ENCODE peak calls at places on chromosomes 13 and 19, in six cellular contexts. Y is CD8-positive, alpha-beta T cell; E is stomach; M is kidney epithelial cell; V is pancreas; X is breast epithelium. O is an unnamed sample.

GRCh38 chr13:75326173-75327131 is 155.5 kb downstream of the TBC1D4 start:
- DNase-seq in Y (peak), E (no peak), M (no peak), V (no peak), X (no peak), O (no peak)

GRCh38 chr19:45670670-45671453 is 2.8 kb downstream of the GIPR start:
- DNase-seq in Y (peak), E (peak), M (no peak), V (peak), X (peak), O (no peak)

GRCh38 chr13:20964904-20965303 is 62.4 kb upstream of the XPO4 start:
- DNase-seq in Y (no peak), E (no peak), M (peak), V (no peak), X (no peak), O (peak)

GRCh38 chr19:2423913-2424685 is 3.3 kb downstream of the TIMM13 start:
- DNase-seq in Y (no peak), E (no peak), M (no peak), V (no peak), X (no peak), O (no peak)

GRCh38 chr13:34369925-34370324 is 552.0 kb downstream of the RFC3 start:
- DNase-seq in Y (no peak), E (no peak), M (no peak), V (no peak), X (no peak), O (no peak)

GRCh38 chr13:108980237-108980636 is 350.8 kb downstream of the MYO16 start:
- DNase-seq in Y (no peak), E (no peak), M (no peak), V (no peak), X (no peak), O (no peak)

GRCh38 chr19:30403583-30403982 is 31.4 kb downstream of the ZNF536 start:
- DNase-seq in Y (no peak), E (no peak), M (no peak), V (no peak), X (no peak), O (no peak)

GRCh38 chr19:18839465-18840287 is 7.9 kb downstream of the UPF1 start:
- DNase-seq in Y (no peak), E (peak), M (no peak), V (no peak), X (no peak), O (no peak)

GRCh38 chr13:27967736-27968315 is 1.3 kb downstream of the CDX2 start:
- DNase-seq in Y (no peak), E (peak), M (no peak), V (no peak), X (no peak), O (no peak)

GRCh38 chr19:37855098-37855497 is 51.3 kb downstream of the WDR87 start:
- DNase-seq in Y (peak), E (no peak), M (no peak), V (peak), X (peak), O (no peak)

GRCh38 chr13:93298741-93299140 is 72.1 kb downstream of the GPC6 start:
- DNase-seq in Y (no peak), E (no peak), M (no peak), V (no peak), X (no peak), O (peak)

GRCh38 chr13:45718063-45718462 is 15.9 kb downstream of the CBY2 start:
- DNase-seq in Y (no peak), E (no peak), M (no peak), V (no peak), X (no peak), O (no peak)

GRCh38 chr13:45786293-45786920 is 65.1 kb downstream of the SIAH3 start:
- DNase-seq in Y (no peak), E (peak), M (no peak), V (peak), X (no peak), O (no peak)

GRCh38 chr19:57452307-57452706 is 4.6 kb downstream of the VN1R1 start:
- DNase-seq in Y (no peak), E (no peak), M (no peak), V (no peak), X (no peak), O (no peak)

GRCh38 chr13:28394422-28394821 is 100.5 kb downstream of the FLT1 start:
- DNase-seq in Y (no peak), E (no peak), M (no peak), V (no peak), X (no peak), O (no peak)

GRCh38 chr19:13060233-13060963 is 42.3 kb downstream of the LYL1 start:
- DNase-seq in Y (no peak), E (no peak), M (no peak), V (no peak), X (no peak), O (no peak)

GRCh38 chr19:10226376-10227214 is 4.5 kb downstream of the S1PR2 start:
- DNase-seq in Y (no peak), E (peak), M (no peak), V (peak), X (peak), O (no peak)

GRCh38 chr13:35953537-35954206 is 177.5 kb downstream of the DCLK1 start:
- DNase-seq in Y (no peak), E (peak), M (peak), V (peak), X (no peak), O (peak)

GRCh38 chr19:14089412-14089661 is 1.2 kb downstream of the SAMD1 start:
- DNase-seq in Y (no peak), E (no peak), M (no peak), V (no peak), X (no peak), O (no peak)

GRCh38 chr19:3683405-3683865 is 16.8 kb downstream of the PIP5K1C start:
- DNase-seq in Y (no peak), E (no peak), M (peak), V (no peak), X (no peak), O (no peak)
- H3K4me3 ChIP-seq in Y (no peak), E (no peak), M (no peak), V (no peak), X (no peak), O (no peak)

GRCh38 chr19:729564-730381 is 21.0 kb downstream of the PALM start:
- DNase-seq in Y (no peak), E (no peak), M (no peak), V (no peak), X (no peak), O (no peak)

GRCh38 chr19:728011-728410 is 19.3 kb downstream of the PALM start:
- DNase-seq in Y (no peak), E (no peak), M (no peak), V (no peak), X (no peak), O (no peak)

GRCh38 chr19:730382-730668 is 20.6 kb upstream of the MISP start:
- DNase-seq in Y (no peak), E (no peak), M (no peak), V (no peak), X (no peak), O (no peak)

GRCh38 chr19:732325-733069 is 18.4 kb upstream of the MISP start:
- DNase-seq in Y (no peak), E (no peak), M (no peak), V (no peak), X (no peak), O (no peak)

GRCh38 chr19:731000-731399 is 19.9 kb upstream of the MISP start:
- DNase-seq in Y (no peak), E (no peak), M (no peak), V (no peak), X (no peak), O (no peak)
- H3K4me3 ChIP-seq in Y (no peak), E (no peak), M (no peak), V (no peak), X (no peak), O (no peak)

GRCh38 chr19:55079400-55080038 is 3.9 kb downstream of the EPS8L1 start:
- DNase-seq in Y (no peak), E (no peak), M (no peak), V (peak), X (no peak), O (no peak)
- H3K4me3 ChIP-seq in Y (no peak), E (no peak), M (no peak), V (no peak), X (no peak), O (no peak)

GRCh38 chr13:67351915-67352314 is 121.8 kb upstream of the PCDH9 start:
- DNase-seq in Y (no peak), E (no peak), M (no peak), V (no peak), X (no peak), O (no peak)

GRCh38 chr13:67353031-67353430 is 122.9 kb upstream of the PCDH9 start:
- DNase-seq in Y (no peak), E (no peak), M (no peak), V (no peak), X (no peak), O (no peak)

GRCh38 chr13:67351114-67351513 is 121.0 kb upstream of the PCDH9 start:
- DNase-seq in Y (no peak), E (no peak), M (no peak), V (no peak), X (no peak), O (no peak)

GRCh38 chr13:67353891-67354459 is 123.8 kb upstream of the PCDH9 start:
- DNase-seq in Y (no peak), E (no peak), M (no peak), V (no peak), X (no peak), O (no peak)

DNA sequence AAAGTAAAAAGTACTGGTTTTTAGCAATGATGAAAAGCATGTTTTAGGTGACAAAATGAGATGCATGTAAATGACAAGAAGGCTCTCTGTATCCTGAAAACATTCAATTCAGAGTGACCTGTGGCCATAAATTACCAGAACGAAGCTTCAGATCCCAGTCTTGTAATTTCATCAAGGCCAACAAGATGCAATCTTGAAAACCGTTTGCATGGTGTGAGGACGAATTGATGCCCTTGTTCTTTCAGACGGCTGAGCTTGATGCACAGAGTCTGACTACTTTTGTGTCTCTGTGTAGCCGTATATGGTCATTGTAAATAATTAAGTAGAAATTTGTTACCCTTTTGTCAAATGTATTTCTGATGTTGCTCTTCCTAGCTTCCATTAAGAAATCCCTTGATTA is 125.7 kb upstream of the PCDH9 start:
- DNase-seq in Y (no peak), E (no peak), M (no peak), V (no peak), X (no peak), O (no peak)
- H3K4me3 ChIP-seq in Y (no peak), E (no peak), M (no peak), V (no peak), X (no peak), O (no peak)

DNA sequence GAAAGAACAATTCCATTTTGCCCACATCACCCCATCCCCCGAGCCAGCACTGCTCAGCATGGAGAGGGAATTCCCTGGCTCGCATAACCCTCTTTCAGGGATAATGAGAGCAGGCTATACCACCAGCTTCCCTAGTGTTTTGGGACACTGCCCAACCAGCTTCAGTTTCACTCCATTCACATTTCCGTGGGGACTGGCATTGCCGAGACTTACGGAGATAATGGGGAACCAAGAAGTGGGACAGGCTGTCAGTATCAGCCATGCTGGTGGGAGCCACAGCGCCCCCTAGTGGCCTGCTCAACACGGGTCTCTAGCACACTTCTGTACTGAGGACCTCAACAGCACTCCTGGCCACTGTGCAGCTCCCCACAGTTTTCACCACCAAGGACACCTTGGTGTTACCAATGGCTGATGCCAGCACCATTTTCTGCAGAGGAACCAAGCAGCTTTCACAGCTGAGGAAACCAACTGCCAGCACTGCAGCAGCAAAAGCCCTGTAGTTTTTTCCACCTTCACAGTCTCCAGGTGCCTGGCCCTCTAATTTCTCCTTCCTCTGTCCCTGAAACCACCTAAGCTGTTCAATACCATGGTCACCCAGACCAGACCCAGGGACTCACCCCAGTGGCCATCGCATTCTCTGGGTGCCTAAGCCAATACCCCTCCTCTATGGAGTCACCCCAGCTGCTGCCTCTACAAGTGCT is 23.7 kb downstream of the SLC6A16 start:
- DNase-seq in Y (peak), E (peak), M (peak), V (peak), X (peak), O (peak)
- H3K4me3 ChIP-seq in Y (no peak), E (no peak), M (no peak), V (no peak), X (no peak), O (no peak)

GRCh38 chr19:5947435-5947834 is 30.5 kb downstream of the RANBP3 start:
- DNase-seq in Y (no peak), E (peak), M (no peak), V (peak), X (no peak), O (no peak)
- H3K4me3 ChIP-seq in Y (no peak), E (no peak), M (no peak), V (no peak), X (no peak), O (no peak)

DNA sequence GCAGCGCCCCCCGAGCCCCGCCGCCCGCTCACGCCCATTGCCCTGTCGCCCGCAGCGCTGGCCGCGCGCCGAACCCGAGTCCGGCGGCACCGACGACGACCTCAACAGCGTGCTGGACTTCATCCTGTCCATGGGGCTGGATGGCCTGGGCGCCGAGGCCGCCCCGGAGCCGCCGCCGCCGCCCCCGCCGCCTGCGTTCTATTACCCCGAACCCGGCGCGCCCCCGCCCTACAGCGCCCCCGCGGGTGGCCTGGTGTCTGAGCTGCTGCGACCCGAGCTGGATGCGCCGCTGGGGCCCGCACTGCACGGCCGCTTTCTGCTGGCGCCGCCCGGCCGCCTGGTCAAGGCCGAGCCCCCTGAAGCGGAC is 518 bp downstream of the KLF2 start:
- DNase-seq in Y (no peak), E (no peak), M (no peak), V (no peak), X (no peak), O (no peak)
- H3K4me3 ChIP-seq in Y (peak), E (peak), M (peak), V (peak), X (peak), O (peak)

O was measured in AG09309.